ENCODE peak calls at places on chromosomes 5 and 9, in five cellular contexts. One of them, this sample, is unnamed.

GRCh38 chr5:42235241-42235640 is 188.0 kb upstream of the GHR start:
- DNase-seq in spleen: no peak
- DNase-seq in GM12891: no peak
- DNase-seq in tibial nerve: no peak
- DNase-seq in adrenal gland: no peak
- DNase-seq in this sample: no peak

GRCh38 chr5:179860301-179860700 is 1.7 kb upstream of the MRNIP start:
- DNase-seq in spleen: no peak
- DNase-seq in GM12891: no peak
- DNase-seq in tibial nerve: no peak
- DNase-seq in adrenal gland: no peak
- DNase-seq in this sample: no peak

GRCh38 chr9:133275105-133276000 is at the start of gene ABO:
- DNase-seq in spleen: no peak
- DNase-seq in GM12891: no peak
- DNase-seq in tibial nerve: no peak
- DNase-seq in adrenal gland: peak; percentile 34
- DNase-seq in this sample: no peak

GRCh38 chr5:91848453-91848852 is 465.3 kb upstream of the ARRDC3 start:
- DNase-seq in spleen: no peak
- DNase-seq in GM12891: no peak
- DNase-seq in tibial nerve: no peak
- DNase-seq in adrenal gland: no peak
- DNase-seq in this sample: no peak

GRCh38 chr5:10577371-10578291 is 13.8 kb downstream of the ANKRD33B start:
- DNase-seq in spleen: peak; percentile 78
- DNase-seq in GM12891: no peak
- DNase-seq in tibial nerve: no peak
- DNase-seq in adrenal gland: no peak
- DNase-seq in this sample: no peak

GRCh38 chr5:176535655-176536131 is 1.5 kb downstream of the RNF44 start:
- DNase-seq in spleen: peak; percentile 87
- DNase-seq in GM12891: no peak
- DNase-seq in tibial nerve: no peak
- DNase-seq in adrenal gland: no peak
- DNase-seq in this sample: no peak

GRCh38 chr5:136337788-136338187 is 27.6 kb downstream of the TRPC7 start:
- DNase-seq in spleen: no peak
- DNase-seq in GM12891: no peak
- DNase-seq in tibial nerve: no peak
- DNase-seq in adrenal gland: no peak
- DNase-seq in this sample: no peak

GRCh38 chr5:12777342-12777741 is 873.1 kb upstream of the CTNND2 start:
- DNase-seq in spleen: no peak
- DNase-seq in GM12891: no peak
- DNase-seq in tibial nerve: no peak
- DNase-seq in adrenal gland: no peak
- DNase-seq in this sample: no peak

GRCh38 chr9:102360846-102361245 is 622.4 kb upstream of the GRIN3A start:
- DNase-seq in spleen: no peak
- DNase-seq in GM12891: no peak
- DNase-seq in tibial nerve: no peak
- DNase-seq in adrenal gland: no peak
- DNase-seq in this sample: no peak

GRCh38 chr9:69118656-69119055 is 55.4 kb upstream of the TJP2 start:
- DNase-seq in spleen: no peak
- DNase-seq in GM12891: no peak
- DNase-seq in tibial nerve: no peak
- DNase-seq in adrenal gland: no peak
- DNase-seq in this sample: no peak

GRCh38 chr9:69122391-69123141 is 51.5 kb upstream of the TJP2 start:
- DNase-seq in spleen: no peak
- DNase-seq in GM12891: peak; percentile 25
- DNase-seq in tibial nerve: no peak
- DNase-seq in adrenal gland: no peak
- DNase-seq in this sample: no peak

GRCh38 chr9:69120380-69121154 is 53.5 kb upstream of the TJP2 start:
- DNase-seq in spleen: no peak
- DNase-seq in GM12891: peak; percentile 44
- DNase-seq in tibial nerve: no peak
- DNase-seq in adrenal gland: no peak
- DNase-seq in this sample: peak; percentile 31

GRCh38 chr9:69121155-69122085 is 52.7 kb upstream of the TJP2 start:
- DNase-seq in spleen: peak; percentile 85
- DNase-seq in GM12891: peak; percentile 60
- DNase-seq in tibial nerve: no peak
- DNase-seq in adrenal gland: peak; percentile 40
- DNase-seq in this sample: no peak

DNA sequence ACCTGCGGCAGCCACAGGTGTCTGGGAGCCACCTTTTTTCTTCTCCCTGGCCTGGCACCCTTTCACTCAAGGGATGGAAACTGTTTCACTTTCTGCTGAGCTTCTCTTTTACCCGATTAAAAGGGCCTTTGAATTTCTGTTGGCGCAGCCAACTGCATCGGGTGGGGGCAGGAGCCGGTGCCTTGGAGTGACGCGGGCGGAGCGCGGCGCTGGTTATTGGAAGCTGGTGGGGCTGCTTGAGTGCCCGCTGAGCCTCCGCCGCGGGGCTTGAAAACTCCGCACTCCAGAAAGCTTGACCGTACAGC is 52.0 kb upstream of the TJP2 start:
- DNase-seq in spleen: peak; percentile 84
- DNase-seq in GM12891: peak; percentile 51
- DNase-seq in tibial nerve: peak; percentile 48
- DNase-seq in adrenal gland: peak; percentile 55
- DNase-seq in this sample: peak; percentile 50
- TF ChIP-seq POLR2A in spleen: no peak
- TF ChIP-seq POLR2A in GM12891: no peak
- TF ChIP-seq POLR2A in tibial nerve: no peak
- TF ChIP-seq POLR2A in adrenal gland: peak; percentile 43
- TF ChIP-seq POLR2A in this sample: no peak

GRCh38 chr9:95506692-95507455 is 9.9 kb downstream of the PTCH1 start:
- DNase-seq in spleen: peak; percentile 88
- DNase-seq in GM12891: no peak
- DNase-seq in tibial nerve: no peak
- DNase-seq in adrenal gland: peak; percentile 43
- DNase-seq in this sample: peak; percentile 51
- TF ChIP-seq POLR2A in spleen: no peak
- TF ChIP-seq POLR2A in GM12891: no peak
- TF ChIP-seq POLR2A in tibial nerve: peak; percentile 37
- TF ChIP-seq POLR2A in adrenal gland: peak; percentile 46
- TF ChIP-seq POLR2A in this sample: peak; percentile 33

GRCh38 chr9:21031091-21031817 is at the start of gene HACD4:
- DNase-seq in spleen: peak; percentile 94
- DNase-seq in GM12891: peak; percentile 50
- DNase-seq in tibial nerve: no peak
- DNase-seq in adrenal gland: peak; percentile 59
- DNase-seq in this sample: peak; percentile 27
- TF ChIP-seq POLR2A in spleen: no peak
- TF ChIP-seq POLR2A in GM12891: peak; percentile 16
- TF ChIP-seq POLR2A in tibial nerve: no peak
- TF ChIP-seq POLR2A in adrenal gland: no peak
- TF ChIP-seq POLR2A in this sample: no peak

DNA sequence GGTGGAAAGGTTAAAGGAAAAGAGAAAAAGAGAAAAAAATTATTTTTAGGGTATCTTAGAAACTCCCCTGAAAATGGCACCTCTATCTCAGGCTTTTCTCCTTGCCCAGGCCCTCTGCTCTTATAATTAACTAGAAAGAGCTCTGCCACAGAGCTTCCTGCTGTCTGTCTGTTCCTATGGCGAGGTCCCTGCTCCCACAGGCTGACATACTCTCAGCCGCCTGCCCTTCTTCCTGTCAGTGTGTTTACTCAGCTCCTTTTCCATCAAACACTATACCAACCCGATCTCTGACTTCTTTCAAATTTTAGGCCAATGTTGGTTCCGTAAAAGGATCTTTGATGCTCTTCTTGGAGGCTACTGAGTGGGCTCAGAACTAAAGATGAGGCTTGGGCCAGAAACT is 482.6 kb downstream of the DMAC1 start:
- DNase-seq in spleen: no peak
- DNase-seq in GM12891: no peak
- DNase-seq in tibial nerve: no peak
- DNase-seq in adrenal gland: no peak
- DNase-seq in this sample: no peak
- TF ChIP-seq POLR2A in spleen: no peak
- TF ChIP-seq POLR2A in GM12891: no peak
- TF ChIP-seq POLR2A in tibial nerve: no peak
- TF ChIP-seq POLR2A in adrenal gland: no peak
- TF ChIP-seq POLR2A in this sample: no peak